ENCODE peak calls at places on chromosomes 5 and 9, in five cellular contexts. E is activated CD4-positive, alpha-beta T cell treated with anti-CD3 and anti-CD28 coated beads for 48 hours; M is HTR-8/SVneo; R is left ventricle myocardium inferior; G is tibial nerve. C is an unnamed sample.

GRCh38 chr9:28093141-28093540 is 519.9 kb upstream of the C9orf72 start:
- DNase-seq in E (no peak), M (no peak), R (no peak), G (no peak), C (no peak)

GRCh38 chr5:264346-264745 is 7.1 kb upstream of the PDCD6 start:
- DNase-seq in E (no peak), M (no peak), R (no peak), G (no peak), C (no peak)

GRCh38 chr5:110757118-110757729 is 18.4 kb downstream of the SLC25A46 start:
- DNase-seq in E (no peak), M (no peak), R (no peak), G (no peak), C (no peak)

GRCh38 chr5:138837160-138837559 is 38.0 kb downstream of the LRRTM2 start:
- DNase-seq in E (no peak), M (no peak), R (no peak), G (no peak), C (no peak)

GRCh38 chr5:83331842-83332241 is 139.7 kb upstream of the VCAN start:
- DNase-seq in E (no peak), M (no peak), R (no peak), G (no peak), C (peak)

GRCh38 chr5:50666261-50667078 is at the start of gene PARP8:
- DNase-seq in E (peak), M (peak), R (peak), G (no peak), C (peak)

GRCh38 chr5:115461506-115462290 is 82.9 kb downstream of the FEM1C start:
- DNase-seq in E (peak), M (peak), R (no peak), G (no peak), C (peak)

GRCh38 chr5:176530983-176531901 is 6.0 kb downstream of the RNF44 start:
- DNase-seq in E (peak), M (no peak), R (no peak), G (no peak), C (no peak)

GRCh38 chr5:10546186-10546585 is 17.7 kb upstream of the ANKRD33B start:
- DNase-seq in E (no peak), M (no peak), R (no peak), G (no peak), C (no peak)

GRCh38 chr9:100100268-100100667 is 1.2 kb downstream of the INVS start:
- DNase-seq in E (no peak), M (no peak), R (no peak), G (no peak), C (no peak)

GRCh38 chr5:80109549-80110478 is 74.7 kb downstream of the THBS4 start:
- DNase-seq in E (no peak), M (no peak), R (peak), G (no peak), C (no peak)

C was measured in HS-5.